ENCODE peak calls at places on chromosomes 16 and 17, in five cellular contexts. W is SHP77, K is HuH-7, P is AG08396, U is hippocampal formation. X is an unnamed sample.

GRCh38 chr17:75288784-75289121 is 480 bp downstream of the SLC25A19 start:
- DNase-seq in W (peak), K (no peak), P (no peak), U (no peak), X (no peak)

GRCh38 chr17:76585649-76586593 is at the start of gene ST6GALNAC2:
- DNase-seq in W (peak), K (peak), P (peak), U (peak), X (peak)

GRCh38 chr17:79801156-79802038 is 4.5 kb upstream of the CBX8 start:
- DNase-seq in W (no peak), K (no peak), P (no peak), U (no peak), X (no peak)

GRCh38 chr17:1110844-1111598 is 68.8 kb downstream of the ABR start:
- DNase-seq in W (peak), K (no peak), P (peak), U (peak), X (peak)

GRCh38 chr17:58312824-58313223 is 15.8 kb downstream of the TSPOAP1 start:
- DNase-seq in W (no peak), K (no peak), P (no peak), U (no peak), X (no peak)

GRCh38 chr16:49639739-49640388 is 216.0 kb downstream of the ZNF423 start:
- DNase-seq in W (no peak), K (no peak), P (peak), U (no peak), X (no peak)

GRCh38 chr17:16953347-16953746 is 18.6 kb downstream of the TNFRSF13B start:
- DNase-seq in W (no peak), K (no peak), P (no peak), U (no peak), X (no peak)

GRCh38 chr16:71255721-71256120 is 25.2 kb upstream of the HYDIN start:
- DNase-seq in W (peak), K (no peak), P (no peak), U (peak), X (peak)

GRCh38 chr16:56257260-56257659 is 66.0 kb downstream of the GNAO1 start:
- DNase-seq in W (no peak), K (no peak), P (no peak), U (no peak), X (peak)